ENCODE peak calls at places on chromosomes 11 and 22, in ten cellular contexts. One of them, this sample, is unnamed.

GRCh38 chr11:13663631-13664071 is 4.8 kb upstream of the FAR1 start:
- DNase-seq in neural progenitor cell: no peak
- DNase-seq in Peyer's patch: no peak
- DNase-seq in heart left ventricle: no peak
- DNase-seq in astrocyte of the spinal cord: peak; percentile 17
- DNase-seq in CD8-positive, alpha-beta T cell: no peak
- DNase-seq in body of pancreas: no peak
- DNase-seq in endodermal cell: no peak
- DNase-seq in left lung: no peak
- DNase-seq in AG04449: no peak
- DNase-seq in this sample: no peak

GRCh38 chr22:30572840-30573593 is 1.4 kb downstream of the GAL3ST1 start:
- DNase-seq in neural progenitor cell: no peak
- DNase-seq in heart left ventricle: no peak
- DNase-seq in astrocyte of the spinal cord: no peak
- DNase-seq in left lung: no peak
- DNase-seq in CD8-positive, alpha-beta T cell: no peak
- DNase-seq in endodermal cell: no peak
- DNase-seq in AG04449: no peak
- DNase-seq in Peyer's patch: peak; percentile 80
- DNase-seq in body of pancreas: no peak
- DNase-seq in this sample: no peak

GRCh38 chr22:44172370-44173108 is 8.2 kb upstream of the PARVG start:
- DNase-seq in Peyer's patch: peak; percentile 31
- DNase-seq in astrocyte of the spinal cord: no peak
- DNase-seq in neural progenitor cell: peak; percentile 48
- DNase-seq in left lung: peak; percentile 87
- DNase-seq in CD8-positive, alpha-beta T cell: no peak
- DNase-seq in endodermal cell: no peak
- DNase-seq in AG04449: no peak
- DNase-seq in body of pancreas: peak; percentile 25
- DNase-seq in heart left ventricle: peak; percentile 74
- DNase-seq in this sample: peak; percentile 90

GRCh38 chr11:13376838-13377237 is 86.2 kb downstream of the BTBD10 start:
- DNase-seq in astrocyte of the spinal cord: no peak
- DNase-seq in AG04449: no peak
- DNase-seq in neural progenitor cell: no peak
- DNase-seq in body of pancreas: no peak
- DNase-seq in endodermal cell: no peak
- DNase-seq in Peyer's patch: no peak
- DNase-seq in CD8-positive, alpha-beta T cell: no peak
- DNase-seq in heart left ventricle: no peak
- DNase-seq in left lung: no peak
- DNase-seq in this sample: no peak

GRCh38 chr11:19419813-19420212 is 179.1 kb upstream of the E2F8 start:
- DNase-seq in astrocyte of the spinal cord: no peak
- DNase-seq in neural progenitor cell: no peak
- DNase-seq in Peyer's patch: no peak
- DNase-seq in left lung: no peak
- DNase-seq in AG04449: no peak
- DNase-seq in body of pancreas: no peak
- DNase-seq in CD8-positive, alpha-beta T cell: no peak
- DNase-seq in endodermal cell: no peak
- DNase-seq in heart left ventricle: no peak
- DNase-seq in this sample: no peak

GRCh38 chr11:109422755-109423113 is 744 bp downstream of the C11orf87 start:
- DNase-seq in endodermal cell: no peak
- DNase-seq in neural progenitor cell: peak; percentile 46
- DNase-seq in Peyer's patch: no peak
- DNase-seq in heart left ventricle: no peak
- DNase-seq in AG04449: no peak
- DNase-seq in left lung: no peak
- DNase-seq in body of pancreas: no peak
- DNase-seq in CD8-positive, alpha-beta T cell: no peak
- DNase-seq in astrocyte of the spinal cord: peak; percentile 51
- DNase-seq in this sample: no peak

GRCh38 chr22:30870451-30871345 is 97.9 kb downstream of the MORC2 start:
- DNase-seq in AG04449: no peak
- DNase-seq in astrocyte of the spinal cord: no peak
- DNase-seq in left lung: peak; percentile 15
- DNase-seq in body of pancreas: no peak
- DNase-seq in neural progenitor cell: no peak
- DNase-seq in CD8-positive, alpha-beta T cell: no peak
- DNase-seq in heart left ventricle: no peak
- DNase-seq in Peyer's patch: peak; percentile 44
- DNase-seq in endodermal cell: peak; percentile 32
- DNase-seq in this sample: peak; percentile 64

GRCh38 chr11:2247496-2247895 is 22.9 kb downstream of the ASCL2 start:
- DNase-seq in endodermal cell: no peak
- DNase-seq in CD8-positive, alpha-beta T cell: no peak
- DNase-seq in neural progenitor cell: no peak
- DNase-seq in astrocyte of the spinal cord: no peak
- DNase-seq in left lung: no peak
- DNase-seq in AG04449: no peak
- DNase-seq in heart left ventricle: no peak
- DNase-seq in body of pancreas: no peak
- DNase-seq in Peyer's patch: no peak
- DNase-seq in this sample: no peak

GRCh38 chr11:131408011-131408640 is 37.7 kb downstream of the NTM start:
- DNase-seq in CD8-positive, alpha-beta T cell: no peak
- DNase-seq in Peyer's patch: no peak
- DNase-seq in heart left ventricle: peak; percentile 35
- DNase-seq in neural progenitor cell: peak; percentile 64
- DNase-seq in AG04449: no peak
- DNase-seq in endodermal cell: peak; percentile 82
- DNase-seq in astrocyte of the spinal cord: peak; percentile 11
- DNase-seq in left lung: no peak
- DNase-seq in body of pancreas: peak; percentile 17
- DNase-seq in this sample: no peak

GRCh38 chr11:75468534-75469340 is 35.7 kb upstream of the KLHL35 start:
- DNase-seq in astrocyte of the spinal cord: peak; percentile 79
- DNase-seq in CD8-positive, alpha-beta T cell: no peak
- DNase-seq in endodermal cell: no peak
- DNase-seq in neural progenitor cell: no peak
- DNase-seq in Peyer's patch: no peak
- DNase-seq in AG04449: no peak
- DNase-seq in left lung: no peak
- DNase-seq in body of pancreas: peak; percentile 34
- DNase-seq in heart left ventricle: peak; percentile 67
- DNase-seq in this sample: no peak

GRCh38 chr11:17828311-17828751 is 93.8 kb downstream of the KCNC1 start:
- DNase-seq in Peyer's patch: no peak
- DNase-seq in endodermal cell: no peak
- DNase-seq in CD8-positive, alpha-beta T cell: no peak
- DNase-seq in astrocyte of the spinal cord: peak; percentile 25
- DNase-seq in neural progenitor cell: no peak
- DNase-seq in AG04449: no peak
- DNase-seq in left lung: peak; percentile 39
- DNase-seq in body of pancreas: no peak
- DNase-seq in heart left ventricle: peak; percentile 70
- DNase-seq in this sample: no peak

GRCh38 chr11:94767701-94768601 is at the start of gene AMOTL1:
- DNase-seq in endodermal cell: peak; percentile 98
- DNase-seq in body of pancreas: peak; percentile 88
- DNase-seq in Peyer's patch: peak; percentile 69
- DNase-seq in AG04449: no peak
- DNase-seq in left lung: peak; percentile 91
- DNase-seq in neural progenitor cell: peak; percentile 94
- DNase-seq in astrocyte of the spinal cord: peak; percentile 89
- DNase-seq in heart left ventricle: peak; percentile 94
- DNase-seq in CD8-positive, alpha-beta T cell: peak; percentile 13
- DNase-seq in this sample: peak; percentile 97

GRCh38 chr11:120974980-120975379 is 48.9 kb upstream of the TBCEL start:
- DNase-seq in AG04449: no peak
- DNase-seq in astrocyte of the spinal cord: no peak
- DNase-seq in CD8-positive, alpha-beta T cell: no peak
- DNase-seq in body of pancreas: no peak
- DNase-seq in left lung: no peak
- DNase-seq in neural progenitor cell: no peak
- DNase-seq in endodermal cell: peak; percentile 75
- DNase-seq in Peyer's patch: no peak
- DNase-seq in heart left ventricle: no peak
- DNase-seq in this sample: no peak

GRCh38 chr11:124069429-124070401 is 28.6 kb upstream of the OR10G7 start:
- DNase-seq in left lung: peak; percentile 67
- DNase-seq in Peyer's patch: peak; percentile 63
- DNase-seq in CD8-positive, alpha-beta T cell: no peak
- DNase-seq in astrocyte of the spinal cord: peak; percentile 61
- DNase-seq in heart left ventricle: no peak
- DNase-seq in body of pancreas: peak; percentile 33
- DNase-seq in endodermal cell: peak; percentile 92
- DNase-seq in neural progenitor cell: peak; percentile 86
- DNase-seq in AG04449: no peak
- DNase-seq in this sample: peak; percentile 75

GRCh38 chr11:109789911-109790310 is 303.3 kb upstream of the ZC3H12C start:
- DNase-seq in AG04449: peak; percentile 34
- DNase-seq in astrocyte of the spinal cord: no peak
- DNase-seq in neural progenitor cell: no peak
- DNase-seq in CD8-positive, alpha-beta T cell: no peak
- DNase-seq in Peyer's patch: no peak
- DNase-seq in heart left ventricle: no peak
- DNase-seq in endodermal cell: no peak
- DNase-seq in body of pancreas: no peak
- DNase-seq in left lung: no peak
- DNase-seq in this sample: no peak

GRCh38 chr11:86245369-86246292 is 1.1 kb downstream of the EED start:
- DNase-seq in AG04449: no peak
- DNase-seq in body of pancreas: peak; percentile 14
- DNase-seq in Peyer's patch: no peak
- DNase-seq in heart left ventricle: no peak
- DNase-seq in neural progenitor cell: peak; percentile 48
- DNase-seq in left lung: no peak
- DNase-seq in endodermal cell: peak; percentile 72
- DNase-seq in CD8-positive, alpha-beta T cell: no peak
- DNase-seq in astrocyte of the spinal cord: peak; percentile 18
- DNase-seq in this sample: no peak

GRCh38 chr22:17787159-17788022 is 13.1 kb upstream of the BID start:
- DNase-seq in Peyer's patch: no peak
- DNase-seq in left lung: no peak
- DNase-seq in body of pancreas: no peak
- DNase-seq in neural progenitor cell: no peak
- DNase-seq in AG04449: no peak
- DNase-seq in heart left ventricle: no peak
- DNase-seq in astrocyte of the spinal cord: peak; percentile 14
- DNase-seq in CD8-positive, alpha-beta T cell: no peak
- DNase-seq in endodermal cell: no peak
- DNase-seq in this sample: no peak

GRCh38 chr11:113705871-113706654 is at the start of gene TMPRSS5:
- DNase-seq in body of pancreas: no peak
- DNase-seq in Peyer's patch: no peak
- DNase-seq in neural progenitor cell: peak; percentile 20
- DNase-seq in AG04449: no peak
- DNase-seq in left lung: no peak
- DNase-seq in heart left ventricle: no peak
- DNase-seq in endodermal cell: no peak
- DNase-seq in astrocyte of the spinal cord: no peak
- DNase-seq in CD8-positive, alpha-beta T cell: no peak
- DNase-seq in this sample: no peak

GRCh38 chr11:122181893-122182292 is 65.9 kb upstream of the BLID start:
- DNase-seq in body of pancreas: no peak
- DNase-seq in heart left ventricle: no peak
- DNase-seq in left lung: no peak
- DNase-seq in CD8-positive, alpha-beta T cell: no peak
- DNase-seq in astrocyte of the spinal cord: no peak
- DNase-seq in Peyer's patch: no peak
- DNase-seq in AG04449: no peak
- DNase-seq in neural progenitor cell: no peak
- DNase-seq in endodermal cell: no peak
- DNase-seq in this sample: no peak
- TF ChIP-seq CTCF in body of pancreas: no peak
- TF ChIP-seq CTCF in heart left ventricle: no peak
- TF ChIP-seq CTCF in left lung: no peak
- TF ChIP-seq CTCF in CD8-positive, alpha-beta T cell: no peak
- TF ChIP-seq CTCF in astrocyte of the spinal cord: no peak
- TF ChIP-seq CTCF in Peyer's patch: no peak
- TF ChIP-seq CTCF in AG04449: no peak
- TF ChIP-seq CTCF in neural progenitor cell: no peak
- TF ChIP-seq CTCF in endodermal cell: no peak
- TF ChIP-seq CTCF in this sample: no peak

DNA sequence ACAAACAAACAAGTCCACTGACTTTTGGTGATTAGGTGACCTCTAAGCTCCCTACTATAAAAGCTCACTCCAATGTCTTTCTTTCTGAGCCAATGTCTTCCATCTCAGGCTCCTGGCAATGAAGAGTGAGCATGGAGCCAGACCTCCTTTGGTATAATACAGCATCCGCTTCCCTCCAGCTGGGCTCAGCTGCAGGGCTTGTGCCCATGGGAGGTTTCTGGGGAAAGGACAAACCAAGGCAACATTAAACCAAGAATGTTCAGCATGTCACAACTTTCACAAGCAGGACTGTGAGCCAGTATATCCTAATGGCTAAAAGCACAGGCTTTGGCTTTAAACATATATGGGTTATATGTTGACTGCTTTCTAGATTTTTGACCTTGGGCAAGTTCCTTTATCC is 58.8 kb downstream of the EHF start:
- DNase-seq in left lung: no peak
- DNase-seq in body of pancreas: no peak
- DNase-seq in astrocyte of the spinal cord: no peak
- DNase-seq in AG04449: no peak
- DNase-seq in CD8-positive, alpha-beta T cell: no peak
- DNase-seq in heart left ventricle: peak; percentile 59
- DNase-seq in endodermal cell: no peak
- DNase-seq in neural progenitor cell: no peak
- DNase-seq in Peyer's patch: no peak
- DNase-seq in this sample: no peak
- H3K4me3 ChIP-seq in left lung: no peak overlapping the region
- H3K4me3 ChIP-seq in body of pancreas: no peak overlapping the region
- H3K4me3 ChIP-seq in astrocyte of the spinal cord: no peak overlapping the region
- H3K4me3 ChIP-seq in AG04449: no peak overlapping the region
- H3K4me3 ChIP-seq in CD8-positive, alpha-beta T cell: no peak overlapping the region
- H3K4me3 ChIP-seq in heart left ventricle: no peak overlapping the region
- H3K4me3 ChIP-seq in endodermal cell: no peak overlapping the region
- H3K4me3 ChIP-seq in neural progenitor cell: no peak overlapping the region
- H3K4me3 ChIP-seq in Peyer's patch: no peak overlapping the region
- H3K4me3 ChIP-seq in this sample: no peak overlapping the region

GRCh38 chr11:25970726-25971508 is 361.0 kb upstream of the ANO3 start:
- DNase-seq in neural progenitor cell: no peak
- DNase-seq in CD8-positive, alpha-beta T cell: no peak
- DNase-seq in AG04449: no peak
- DNase-seq in left lung: no peak
- DNase-seq in heart left ventricle: no peak
- DNase-seq in body of pancreas: no peak
- DNase-seq in Peyer's patch: no peak
- DNase-seq in astrocyte of the spinal cord: no peak
- DNase-seq in endodermal cell: no peak
- DNase-seq in this sample: no peak
- TF ChIP-seq CTCF in neural progenitor cell: peak; percentile 56
- TF ChIP-seq CTCF in CD8-positive, alpha-beta T cell: no peak
- TF ChIP-seq CTCF in AG04449: peak; percentile 18
- TF ChIP-seq CTCF in left lung: no peak
- TF ChIP-seq CTCF in heart left ventricle: no peak
- TF ChIP-seq CTCF in body of pancreas: no peak
- TF ChIP-seq CTCF in Peyer's patch: peak; percentile 14
- TF ChIP-seq CTCF in astrocyte of the spinal cord: peak; percentile 39
- TF ChIP-seq CTCF in endodermal cell: peak; percentile 81
- TF ChIP-seq CTCF in this sample: no peak

DNA sequence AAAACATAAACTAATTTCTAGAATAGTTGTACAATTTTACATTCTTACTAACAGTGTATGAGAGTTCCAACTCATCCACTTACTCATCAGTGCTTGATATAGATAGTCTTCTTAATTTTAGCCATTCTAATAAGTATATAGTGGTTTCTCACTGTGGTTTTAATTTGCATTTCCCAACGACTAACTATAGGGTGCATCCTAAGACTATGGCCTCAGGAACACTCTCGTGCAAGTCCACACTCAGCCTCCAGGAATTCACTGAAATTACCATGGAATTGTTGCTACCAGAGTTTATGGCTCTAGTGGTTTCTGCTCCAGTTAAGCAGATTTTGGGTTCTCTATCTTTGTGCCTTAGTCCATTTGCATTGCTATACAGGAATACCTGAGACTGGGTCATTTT is 60.1 kb upstream of the GUCY1A2 start:
- DNase-seq in neural progenitor cell: no peak
- DNase-seq in body of pancreas: no peak
- DNase-seq in left lung: no peak
- DNase-seq in endodermal cell: no peak
- DNase-seq in Peyer's patch: no peak
- DNase-seq in astrocyte of the spinal cord: no peak
- DNase-seq in AG04449: no peak
- DNase-seq in heart left ventricle: no peak
- DNase-seq in CD8-positive, alpha-beta T cell: no peak
- DNase-seq in this sample: no peak
- H3K4me3 ChIP-seq in neural progenitor cell: no peak overlapping the region
- H3K4me3 ChIP-seq in body of pancreas: no peak overlapping the region
- H3K4me3 ChIP-seq in left lung: no peak overlapping the region
- H3K4me3 ChIP-seq in endodermal cell: no peak overlapping the region
- H3K4me3 ChIP-seq in Peyer's patch: no peak overlapping the region
- H3K4me3 ChIP-seq in astrocyte of the spinal cord: no peak overlapping the region
- H3K4me3 ChIP-seq in AG04449: no peak overlapping the region
- H3K4me3 ChIP-seq in heart left ventricle: no peak overlapping the region
- H3K4me3 ChIP-seq in CD8-positive, alpha-beta T cell: no peak overlapping the region
- H3K4me3 ChIP-seq in this sample: no peak overlapping the region

This sample was measured in upper lobe of right lung.